ENCODE peak calls at places on chromosomes 3 and 15, in six cellular contexts. B is PC-3, G is PC-9, H is Karpas-422, K is MM.1S, E is SK-N-SH. L is an unnamed sample. For H3K9me2, the result is how much of the 10 kb centered on the place peaks cover.

GRCh38 chr3:142275856-142276255 is 50.5 kb upstream of the GK5 start:
- DNase-seq in B (peak), G (peak), H (no peak), K (no peak), E (no peak), L (no peak)

GRCh38 chr15:46386356-46386755 is 751.5 kb downstream of the SQOR start:
- DNase-seq in B (peak), G (no peak), H (no peak), K (no peak), E (no peak), L (no peak)

GRCh38 chr3:108416111-108416869 is 94.1 kb downstream of the MYH15 start:
- DNase-seq in B (peak), G (no peak), H (no peak), K (no peak), E (no peak), L (no peak)

GRCh38 chr15:100592898-100593297 is 9.1 kb downstream of the LINS1 start:
- DNase-seq in B (no peak), G (no peak), H (no peak), K (no peak), E (no peak), L (no peak)

GRCh38 chr3:47250309-47251060 is 32.1 kb downstream of the KIF9 start:
- DNase-seq in B (peak), G (no peak), H (peak), K (no peak), E (peak), L (peak)

GRCh38 chr3:141940204-141940776 is 63.8 kb downstream of the ATP1B3 start:
- DNase-seq in B (peak), G (peak), H (no peak), K (no peak), E (peak), L (peak)

GRCh38 chr15:29316422-29316821 is 46.8 kb upstream of the NSMCE3 start:
- DNase-seq in B (no peak), G (no peak), H (no peak), K (no peak), E (no peak), L (no peak)

GRCh38 chr3:171768281-171768925 is 41.9 kb downstream of the PLD1 start:
- DNase-seq in B (no peak), G (no peak), H (no peak), K (no peak), E (no peak), L (no peak)

GRCh38 chr3:171806200-171807128 is 3.8 kb downstream of the PLD1 start:
- DNase-seq in B (peak), G (peak), H (no peak), K (no peak), E (no peak), L (no peak)

GRCh38 chr3:197216914-197217313 is 81.5 kb downstream of the DLG1 start:
- DNase-seq in B (peak), G (no peak), H (no peak), K (no peak), E (no peak), L (no peak)

GRCh38 chr3:52890735-52891134 is 6.6 kb downstream of the STIMATE start:
- DNase-seq in B (peak), G (no peak), H (no peak), K (no peak), E (no peak), L (no peak)

GRCh38 chr3:141646760-141647561 is 91.1 kb upstream of the RNF7 start:
- DNase-seq in B (peak), G (peak), H (peak), K (no peak), E (peak), L (peak)

GRCh38 chr3:99925584-99925983 is 107.9 kb downstream of the CMSS1 start:
- DNase-seq in B (peak), G (peak), H (no peak), K (no peak), E (peak), L (no peak)

GRCh38 chr3:16849240-16849639 is 35.5 kb upstream of the PLCL2 start:
- DNase-seq in B (no peak), G (no peak), H (peak), K (peak), E (no peak), L (peak)

GRCh38 chr3:41710646-41711388 is 251.1 kb downstream of the ULK4 start:
- DNase-seq in B (peak), G (peak), H (no peak), K (no peak), E (no peak), L (no peak)
- H3K4me2 ChIP-seq in B (no peak), G (peak), H (no peak), K (no peak), E (no peak), L (no peak)

GRCh38 chr3:124629492-124629891 is 100.8 kb upstream of the UMPS start:
- DNase-seq in B (no peak), G (no peak), H (no peak), K (no peak), E (no peak), L (no peak)

GRCh38 chr3:124632566-124633140 is 97.6 kb upstream of the UMPS start:
- DNase-seq in B (peak), G (peak), H (no peak), K (no peak), E (no peak), L (no peak)

GRCh38 chr3:124631727-124632126 is 98.5 kb upstream of the UMPS start:
- DNase-seq in B (no peak), G (no peak), H (no peak), K (no peak), E (no peak), L (no peak)

GRCh38 chr3:124628865-124629264 is 101.4 kb upstream of the UMPS start:
- DNase-seq in B (no peak), G (no peak), H (no peak), K (no peak), E (no peak), L (no peak)

GRCh38 chr3:124630994-124631393 is 99.3 kb upstream of the UMPS start:
- DNase-seq in B (no peak), G (no peak), H (no peak), K (no peak), E (no peak), L (no peak)
- H3K9me2 ChIP-seq in B (under half), G (under half), H (under half), K (under half), E (under half), L (under half)

GRCh38 chr3:89447244-89447643 is 339.8 kb downstream of the EPHA3 start:
- DNase-seq in B (no peak), G (no peak), H (no peak), K (no peak), E (no peak), L (no peak)

GRCh38 chr3:89446593-89446992 is 339.2 kb downstream of the EPHA3 start:
- DNase-seq in B (no peak), G (no peak), H (no peak), K (no peak), E (no peak), L (no peak)
- H3K4me2 ChIP-seq in B (no peak), G (no peak), H (no peak), K (no peak), E (no peak), L (no peak)

GRCh38 chr3:41162541-41162940 is 36.8 kb upstream of the CTNNB1 start:
- DNase-seq in B (no peak), G (no peak), H (no peak), K (no peak), E (no peak), L (no peak)
- H3K9me2 ChIP-seq in B (under half), G (under half), H (under half), K (under half), E (under half), L (under half)

GRCh38 chr15:36282821-36283220 is 296.6 kb upstream of the CDIN1 start:
- DNase-seq in B (no peak), G (no peak), H (no peak), K (no peak), E (no peak), L (no peak)

GRCh38 chr15:36275656-36276055 is 303.8 kb upstream of the CDIN1 start:
- DNase-seq in B (no peak), G (no peak), H (no peak), K (no peak), E (no peak), L (no peak)

GRCh38 chr15:36278219-36278618 is 301.2 kb upstream of the CDIN1 start:
- DNase-seq in B (peak), G (peak), H (peak), K (no peak), E (no peak), L (no peak)
- H3K4me2 ChIP-seq in B (no peak), G (no peak), H (no peak), K (no peak), E (no peak), L (no peak)

DNA sequence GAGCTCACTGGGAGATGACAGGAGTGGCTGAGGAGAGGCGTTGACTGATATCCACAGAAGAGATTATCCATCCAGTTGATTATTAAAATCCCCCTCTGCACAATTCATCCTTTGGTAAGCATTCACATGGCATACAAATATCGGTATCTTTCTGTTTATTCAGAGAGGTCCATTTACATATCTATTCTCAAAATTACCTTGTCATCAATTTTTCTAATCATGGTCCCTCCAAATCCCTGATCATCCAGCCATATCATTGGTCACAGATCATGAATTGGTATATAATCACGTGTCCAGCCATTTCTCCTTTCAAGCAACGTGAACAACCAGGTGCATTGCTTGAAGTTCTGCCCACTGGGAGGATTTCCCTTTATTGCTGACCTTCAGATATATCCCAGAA is 1321.0 kb downstream of the ROBO2 start:
- DNase-seq in B (no peak), G (no peak), H (no peak), K (no peak), E (no peak), L (no peak)
- H3K9me2 ChIP-seq in B (under half), G (under half), H (under half), K (under half), E (under half), L (under half)

GRCh38 chr15:74121858-74122257 is 8.5 kb upstream of the ISLR2 start:
- DNase-seq in B (no peak), G (no peak), H (no peak), K (no peak), E (no peak), L (no peak)
- H3K4me2 ChIP-seq in B (no peak), G (no peak), H (no peak), K (no peak), E (no peak), L (peak)

GRCh38 chr3:41167722-41168497 is 31.4 kb upstream of the CTNNB1 start:
- DNase-seq in B (no peak), G (no peak), H (no peak), K (no peak), E (no peak), L (no peak)

GRCh38 chr3:41162981-41163380 is 36.3 kb upstream of the CTNNB1 start:
- DNase-seq in B (no peak), G (no peak), H (no peak), K (no peak), E (no peak), L (no peak)

GRCh38 chr3:41159581-41160189 is 39.6 kb upstream of the CTNNB1 start:
- DNase-seq in B (peak), G (peak), H (no peak), K (no peak), E (no peak), L (no peak)

GRCh38 chr3:41169038-41169437 is 30.3 kb upstream of the CTNNB1 start:
- DNase-seq in B (no peak), G (no peak), H (no peak), K (no peak), E (no peak), L (no peak)

DNA sequence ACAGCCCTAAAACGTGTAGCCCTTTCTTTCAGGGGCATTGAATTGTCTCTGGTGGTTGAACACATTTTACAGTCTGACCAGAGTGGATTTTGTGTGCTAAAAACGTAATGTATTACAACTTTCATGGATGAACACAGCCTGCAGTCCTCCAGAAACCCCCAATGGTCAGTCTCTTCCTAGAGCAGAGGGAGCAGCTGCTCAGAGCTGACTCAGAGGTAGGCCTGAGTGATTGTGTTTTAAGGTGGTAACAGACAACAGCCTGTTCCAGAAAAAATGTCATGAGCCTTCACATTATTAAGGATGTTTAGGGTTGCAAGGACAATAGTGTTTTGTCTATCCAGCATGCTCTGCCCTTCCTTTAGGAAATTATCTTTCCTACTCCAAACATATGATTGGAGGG is 34.5 kb upstream of the CTNNB1 start:
- DNase-seq in B (no peak), G (no peak), H (no peak), K (no peak), E (no peak), L (no peak)
- H3K9me2 ChIP-seq in B (under half), G (under half), H (under half), K (under half), E (under half), L (under half)

GRCh38 chr15:64905119-64905831 is 6.4 kb upstream of the ANKDD1A start:
- DNase-seq in B (no peak), G (no peak), H (peak), K (peak), E (peak), L (peak)
- H3K4me2 ChIP-seq in B (no peak), G (peak), H (peak), K (peak), E (no peak), L (peak)

DNA sequence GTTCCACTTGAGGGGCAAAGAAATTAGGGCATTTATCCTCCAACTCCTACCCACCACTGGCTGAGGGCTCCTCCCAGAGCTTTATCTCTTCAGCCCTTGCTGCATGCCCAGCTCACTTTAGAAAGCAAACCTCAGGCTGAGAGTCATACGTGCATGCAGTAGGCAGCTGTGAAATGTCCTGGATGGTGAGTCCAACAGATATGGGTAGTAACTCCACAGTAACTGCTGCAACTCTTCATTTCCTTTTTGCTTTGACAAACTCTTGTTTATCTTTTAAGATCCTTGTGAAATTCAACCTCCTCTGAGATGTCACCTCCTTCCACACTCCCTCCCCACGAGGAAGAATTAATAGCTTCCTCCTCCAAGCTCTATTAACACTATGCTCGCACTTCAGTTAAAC is 35.9 kb upstream of the CTNNB1 start:
- DNase-seq in B (no peak), G (no peak), H (no peak), K (no peak), E (no peak), L (no peak)
- H3K9me2 ChIP-seq in B (under half), G (under half), H (under half), K (under half), E (under half), L (under half)